ENCODE peak calls at places on chromosomes 13 and 19, in six cellular contexts. J, M, L, V, W and U are unnamed samples.

GRCh38 chr13:37870895-37871550 is 1.5 kb upstream of the TRPC4 start:
- DNase-seq in J (peak), M (no peak), L (no peak), V (no peak), W (no peak), U (peak)

GRCh38 chr13:36965767-36966166 is 33.4 kb downstream of the ALG5 start:
- DNase-seq in J (peak), M (no peak), L (no peak), V (no peak), W (no peak), U (peak)

GRCh38 chr13:98368019-98368418 is 190.9 kb upstream of the RNF113B start:
- DNase-seq in J (no peak), M (no peak), L (no peak), V (no peak), W (no peak), U (no peak)

GRCh38 chr19:41699231-41699967 is 9.0 kb upstream of the CEACAM5 start:
- DNase-seq in J (no peak), M (no peak), L (no peak), V (no peak), W (no peak), U (no peak)

GRCh38 chr13:24066405-24067292 is 93.9 kb upstream of the SPATA13 start:
- DNase-seq in J (no peak), M (no peak), L (no peak), V (no peak), W (no peak), U (no peak)

GRCh38 chr13:37403776-37404497 is 194.6 kb downstream of the POSTN start:
- DNase-seq in J (peak), M (no peak), L (no peak), V (no peak), W (no peak), U (peak)

GRCh38 chr19:38514812-38515633 is 81.5 kb downstream of the RYR1 start:
- DNase-seq in J (peak), M (peak), L (no peak), V (no peak), W (peak), U (peak)

GRCh38 chr19:43754562-43755255 is at the start of gene SMG9:
- DNase-seq in J (peak), M (peak), L (peak), V (peak), W (peak), U (peak)

GRCh38 chr19:12774588-12775555 is at the start of gene HOOK2:
- DNase-seq in J (no peak), M (no peak), L (no peak), V (peak), W (peak), U (no peak)

GRCh38 chr19:47231215-47232054 is 436 bp upstream of the BBC3 start:
- DNase-seq in J (peak), M (peak), L (peak), V (peak), W (peak), U (peak)

GRCh38 chr19:57239982-57240310 is 486 bp upstream of the ZNF805 start:
- DNase-seq in J (no peak), M (no peak), L (no peak), V (no peak), W (no peak), U (no peak)

GRCh38 chr19:57242821-57243220 is 2.4 kb downstream of the ZNF805 start:
- DNase-seq in J (no peak), M (no peak), L (no peak), V (no peak), W (no peak), U (no peak)

GRCh38 chr19:57244513-57244912 is 4.1 kb downstream of the ZNF805 start:
- DNase-seq in J (no peak), M (no peak), L (no peak), V (no peak), W (no peak), U (no peak)

GRCh38 chr19:57241181-57241580 is 749 bp downstream of the ZNF805 start:
- DNase-seq in J (peak), M (no peak), L (no peak), V (no peak), W (no peak), U (peak)

GRCh38 chr19:57240311-57241090 is at the start of gene ZNF805:
- DNase-seq in J (peak), M (peak), L (peak), V (peak), W (peak), U (peak)
- TF ChIP-seq CTCF in J (no peak), M (no peak), L (peak), V (peak), W (no peak), U (peak)

DNA sequence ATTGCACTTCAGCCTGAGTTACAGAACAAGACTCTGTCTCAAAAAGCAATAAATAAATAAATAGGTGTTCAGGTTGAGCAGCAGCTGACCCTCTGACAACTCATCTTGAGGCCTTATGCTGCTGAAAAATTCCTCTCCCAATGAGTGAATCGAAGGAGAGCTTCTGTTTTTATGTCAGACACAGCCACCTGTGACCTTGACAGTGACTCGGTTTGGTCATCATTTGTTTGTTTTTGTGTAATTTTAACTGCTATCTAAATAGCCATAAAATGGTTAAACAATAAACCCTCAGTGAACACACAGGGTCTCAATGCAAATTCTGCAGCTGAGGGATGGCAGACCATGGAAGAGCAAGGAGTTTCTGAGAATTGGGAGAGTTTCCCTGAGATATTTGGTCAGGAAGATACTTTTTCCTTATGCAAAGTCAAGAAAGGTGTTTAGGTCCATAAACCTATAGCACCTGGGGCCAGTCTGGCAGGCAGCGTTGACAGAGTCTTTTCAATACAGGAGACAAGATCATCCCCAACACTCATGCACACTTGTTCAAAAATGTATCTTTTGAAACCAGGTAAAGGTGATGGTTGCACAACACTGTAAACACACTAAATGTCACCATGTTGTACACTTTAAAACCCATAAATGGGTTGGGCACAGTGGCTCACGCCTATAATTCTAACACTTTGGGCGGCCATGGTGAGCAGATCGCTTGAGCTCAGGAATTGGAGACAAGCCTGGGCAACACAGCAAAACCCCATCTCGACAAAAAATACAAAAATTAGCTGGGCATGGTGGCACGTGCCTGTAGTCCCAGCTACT is 16.6 kb upstream of the SLC25A30 start:
- DNase-seq in J (no peak), M (no peak), L (no peak), V (no peak), W (no peak), U (no peak)
- H3K4me3 ChIP-seq in J (no peak), M (no peak), L (no peak), V (no peak), W (no peak), U (no peak)

DNA sequence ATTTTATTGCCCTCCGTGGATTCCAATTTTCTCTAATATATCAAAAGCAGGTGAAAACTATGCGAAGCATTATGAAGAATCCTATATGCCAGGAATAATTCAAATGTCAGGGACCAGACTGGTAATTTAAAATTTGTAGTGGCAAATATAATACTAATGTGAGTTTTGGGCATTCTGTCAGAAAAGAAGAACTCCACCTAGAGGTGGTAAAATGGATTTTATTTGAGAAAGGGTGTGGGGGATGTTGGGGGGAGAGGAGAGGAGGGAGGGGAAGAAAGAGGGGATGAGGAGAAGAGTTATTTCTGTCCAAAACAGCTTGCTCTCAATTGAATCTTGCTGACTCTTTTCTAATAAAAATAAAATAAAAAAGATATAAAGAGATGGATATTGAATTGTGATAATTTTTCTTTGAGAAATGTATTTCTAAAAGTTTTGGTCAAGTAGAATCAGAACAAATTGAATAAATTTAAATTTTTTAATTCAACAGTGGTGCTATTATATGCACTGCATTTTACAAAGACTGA is 929.3 kb upstream of the SLITRK5 start:
- DNase-seq in J (no peak), M (no peak), L (no peak), V (no peak), W (no peak), U (no peak)
- TF ChIP-seq CTCF in J (no peak), M (no peak), L (no peak), V (no peak), W (no peak), U (no peak)

DNA sequence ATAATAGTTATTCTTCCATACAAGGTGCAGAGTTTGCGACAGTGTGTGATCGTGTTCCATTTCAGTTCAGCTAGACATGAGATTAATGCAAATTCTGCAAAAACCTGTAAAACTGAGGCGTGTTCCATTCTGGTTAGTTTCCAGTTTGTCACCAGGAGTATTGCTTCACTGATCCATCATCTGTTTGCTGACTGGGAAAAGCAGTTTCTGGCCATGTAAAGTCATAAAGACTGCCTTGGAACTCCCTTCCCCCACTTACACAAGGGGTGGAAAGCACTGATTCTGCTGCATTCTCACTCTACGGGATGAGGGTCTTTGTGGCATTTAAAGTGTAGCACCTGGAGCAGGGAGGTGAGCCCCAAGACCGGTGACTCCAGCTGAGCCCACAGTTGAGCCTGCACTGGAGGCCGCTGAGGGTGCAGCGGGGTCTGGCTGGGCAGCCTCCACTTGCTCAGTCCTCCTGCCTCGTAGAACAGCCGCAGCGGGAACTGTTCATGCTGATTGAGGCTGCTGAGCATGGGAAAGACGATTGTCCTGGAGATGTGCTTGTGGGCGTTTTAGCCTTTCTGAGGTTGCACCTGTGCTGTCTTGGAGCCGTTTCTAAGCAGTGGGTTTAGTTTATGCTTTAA is 2.0 kb downstream of the ZNF57 start:
- DNase-seq in J (no peak), M (no peak), L (no peak), V (no peak), W (no peak), U (no peak)
- H3K4me3 ChIP-seq in J (no peak), M (no peak), L (no peak), V (peak), W (no peak), U (no peak)

GRCh38 chr19:19217110-19217509 is 5.4 kb downstream of the NCAN start:
- DNase-seq in J (peak), M (no peak), L (no peak), V (no peak), W (no peak), U (peak)
- TF ChIP-seq CTCF in J (peak), M (no peak), L (no peak), V (no peak), W (no peak), U (peak)

DNA sequence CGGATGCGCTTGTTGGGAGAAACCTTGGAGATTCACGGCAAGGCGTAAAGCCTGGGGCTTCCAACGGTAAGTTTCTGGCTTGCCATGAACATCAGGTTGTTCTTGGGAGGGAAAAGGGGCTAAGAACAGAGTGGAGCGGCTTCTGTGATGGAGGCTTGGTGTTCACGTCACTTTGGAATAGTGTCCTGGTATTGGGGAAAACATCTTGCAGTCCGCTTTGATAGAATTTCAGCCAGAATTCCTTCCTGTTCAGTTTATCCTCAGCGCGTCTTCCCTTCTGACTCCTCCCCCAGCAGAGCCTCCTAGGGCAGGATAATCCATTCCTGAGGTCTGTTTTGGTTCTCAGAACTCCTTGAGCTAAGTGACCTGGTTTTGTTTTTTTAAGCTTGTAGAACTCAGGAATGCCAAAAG is 2.0 kb downstream of the KCTD15 start:
- DNase-seq in J (peak), M (no peak), L (no peak), V (no peak), W (no peak), U (peak)
- H3K4me3 ChIP-seq in J (peak), M (peak), L (peak), V (peak), W (peak), U (peak)